ENCODE peak calls at places on chromosomes 13 and 19, in five cellular contexts. One of them, this sample, is unnamed.

GRCh38 chr19:44718441-44719261 is 19.7 kb downstream of the CEACAM16 start:
- DNase-seq in fibroblast of the aortic adventitia: peak
- DNase-seq in uterus: peak
- DNase-seq in right atrium auricular region: peak
- DNase-seq in PC-3: peak
- DNase-seq in this sample: no peak

GRCh38 chr19:2747349-2747748 is 7.5 kb upstream of the SLC39A3 start:
- DNase-seq in fibroblast of the aortic adventitia: no peak
- DNase-seq in uterus: no peak
- DNase-seq in right atrium auricular region: no peak
- DNase-seq in PC-3: no peak
- DNase-seq in this sample: no peak

GRCh38 chr13:31722684-31723083 is 16.6 kb upstream of the RXFP2 start:
- DNase-seq in fibroblast of the aortic adventitia: peak
- DNase-seq in uterus: no peak
- DNase-seq in right atrium auricular region: no peak
- DNase-seq in PC-3: no peak
- DNase-seq in this sample: no peak

GRCh38 chr13:51420681-51421476 is 32.0 kb downstream of the INTS6 start:
- DNase-seq in fibroblast of the aortic adventitia: no peak
- DNase-seq in uterus: no peak
- DNase-seq in right atrium auricular region: no peak
- DNase-seq in PC-3: no peak
- DNase-seq in this sample: no peak

GRCh38 chr19:6233051-6233826 is 46.5 kb downstream of the MLLT1 start:
- DNase-seq in fibroblast of the aortic adventitia: peak
- DNase-seq in uterus: peak
- DNase-seq in right atrium auricular region: peak
- DNase-seq in PC-3: no peak
- DNase-seq in this sample: no peak

GRCh38 chr13:111853766-111854165 is 213.2 kb upstream of the SOX1 start:
- DNase-seq in fibroblast of the aortic adventitia: no peak
- DNase-seq in uterus: no peak
- DNase-seq in right atrium auricular region: peak
- DNase-seq in PC-3: no peak
- DNase-seq in this sample: peak

GRCh38 chr19:52992109-52993004 is 21.4 kb upstream of the ERVV-1 start:
- DNase-seq in fibroblast of the aortic adventitia: peak
- DNase-seq in uterus: peak
- DNase-seq in right atrium auricular region: no peak
- DNase-seq in PC-3: no peak
- DNase-seq in this sample: no peak

GRCh38 chr13:23480324-23480723 is 46.8 kb upstream of the SACS start:
- DNase-seq in fibroblast of the aortic adventitia: no peak
- DNase-seq in uterus: no peak
- DNase-seq in right atrium auricular region: no peak
- DNase-seq in PC-3: no peak
- DNase-seq in this sample: no peak

GRCh38 chr13:49563513-49563912 is 21.8 kb downstream of the RCBTB1 start:
- DNase-seq in fibroblast of the aortic adventitia: peak
- DNase-seq in uterus: no peak
- DNase-seq in right atrium auricular region: no peak
- DNase-seq in PC-3: no peak
- DNase-seq in this sample: peak

GRCh38 chr19:38003427-38004099 is 96.6 kb downstream of the SIPA1L3 start:
- DNase-seq in fibroblast of the aortic adventitia: peak
- DNase-seq in uterus: peak
- DNase-seq in right atrium auricular region: peak
- DNase-seq in PC-3: peak
- DNase-seq in this sample: peak

DNA sequence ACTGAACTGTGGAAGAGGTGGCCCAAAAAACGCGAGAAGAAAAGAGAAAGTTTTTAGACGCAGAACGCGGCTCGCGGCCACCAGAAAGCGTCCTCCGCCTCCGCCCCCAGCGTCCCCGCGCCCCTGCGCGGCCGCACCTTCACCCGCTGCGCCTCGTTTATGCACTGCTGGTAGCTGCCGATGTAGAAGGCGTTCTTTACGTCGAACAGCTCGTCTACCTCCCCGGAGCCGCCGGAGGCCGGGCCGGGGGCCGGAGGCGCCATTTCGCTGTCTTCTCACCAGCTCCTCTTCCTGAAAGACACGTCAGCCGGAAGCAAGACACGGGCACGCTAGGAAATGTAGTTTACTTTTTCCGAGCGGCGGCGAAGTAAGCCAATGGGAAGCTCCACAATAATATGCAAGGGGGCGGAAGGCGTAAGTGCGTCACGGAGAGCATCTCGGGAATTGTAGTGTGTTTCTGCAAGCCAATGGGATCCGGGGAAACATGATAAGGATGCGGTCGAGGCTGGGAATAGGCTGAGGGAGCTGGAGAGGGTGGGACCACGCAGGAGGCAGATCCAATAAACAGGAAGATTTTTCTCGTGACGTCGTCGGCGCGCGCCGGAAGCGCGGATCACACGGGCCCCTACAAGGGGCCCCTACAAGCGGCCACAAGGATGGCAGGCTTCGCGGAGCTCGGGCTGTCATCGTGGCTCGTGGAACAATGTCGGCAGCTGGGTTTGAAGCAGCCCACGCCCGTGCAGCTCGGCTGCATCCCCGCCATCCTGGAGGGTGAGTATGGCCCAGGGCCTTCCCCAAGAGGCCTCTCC is at the start of the genes COPE and DDX49:
- DNase-seq in fibroblast of the aortic adventitia: peak
- DNase-seq in uterus: peak
- DNase-seq in right atrium auricular region: peak
- DNase-seq in PC-3: peak
- DNase-seq in this sample: peak
- TF ChIP-seq CTCF in fibroblast of the aortic adventitia: no peak
- TF ChIP-seq CTCF in uterus: no peak
- TF ChIP-seq CTCF in right atrium auricular region: peak
- TF ChIP-seq CTCF in PC-3: no peak
- TF ChIP-seq CTCF in this sample: no peak

DNA sequence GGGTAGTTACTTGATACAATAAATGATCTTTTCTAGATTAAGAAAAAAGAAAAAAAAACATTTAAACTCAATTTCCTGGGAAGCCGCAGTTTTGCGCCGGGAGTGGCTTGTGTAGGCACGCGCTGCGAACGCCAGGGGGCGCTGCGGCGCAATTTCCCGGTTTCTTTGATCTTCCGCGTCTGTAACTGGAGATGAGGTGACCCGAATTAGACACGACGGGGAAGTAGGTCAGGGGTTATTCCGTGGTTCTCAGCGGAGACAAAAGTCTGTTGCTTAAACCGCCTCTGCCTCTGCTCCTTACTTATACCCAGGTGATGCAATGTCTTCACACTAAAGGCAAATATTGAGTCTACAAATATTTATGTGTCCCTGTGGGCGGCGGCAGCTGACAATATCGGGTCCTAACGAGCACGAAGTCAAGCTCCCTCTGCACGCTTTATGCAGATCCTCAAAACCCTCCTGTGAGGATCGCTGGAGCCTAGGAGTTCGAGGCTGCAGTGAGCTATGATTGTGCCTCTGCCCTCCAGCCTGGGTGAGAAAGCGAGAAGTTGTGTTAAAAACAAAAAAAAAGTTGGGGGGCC is 15.2 kb downstream of the STXBP2 start:
- DNase-seq in fibroblast of the aortic adventitia: peak
- DNase-seq in uterus: peak
- DNase-seq in right atrium auricular region: peak
- DNase-seq in PC-3: peak
- DNase-seq in this sample: no peak
- H3K4me3 ChIP-seq in fibroblast of the aortic adventitia: peak
- H3K4me3 ChIP-seq in uterus: no peak
- H3K4me3 ChIP-seq in right atrium auricular region: peak
- H3K4me3 ChIP-seq in PC-3: peak
- H3K4me3 ChIP-seq in this sample: peak

GRCh38 chr19:49862411-49863253 is 4.7 kb downstream of the PNKP start:
- DNase-seq in fibroblast of the aortic adventitia: no peak
- DNase-seq in uterus: peak
- DNase-seq in right atrium auricular region: no peak
- DNase-seq in PC-3: no peak
- DNase-seq in this sample: no peak
- TF ChIP-seq CTCF in fibroblast of the aortic adventitia: peak
- TF ChIP-seq CTCF in uterus: no peak
- TF ChIP-seq CTCF in right atrium auricular region: no peak
- TF ChIP-seq CTCF in PC-3: peak
- TF ChIP-seq CTCF in this sample: peak

DNA sequence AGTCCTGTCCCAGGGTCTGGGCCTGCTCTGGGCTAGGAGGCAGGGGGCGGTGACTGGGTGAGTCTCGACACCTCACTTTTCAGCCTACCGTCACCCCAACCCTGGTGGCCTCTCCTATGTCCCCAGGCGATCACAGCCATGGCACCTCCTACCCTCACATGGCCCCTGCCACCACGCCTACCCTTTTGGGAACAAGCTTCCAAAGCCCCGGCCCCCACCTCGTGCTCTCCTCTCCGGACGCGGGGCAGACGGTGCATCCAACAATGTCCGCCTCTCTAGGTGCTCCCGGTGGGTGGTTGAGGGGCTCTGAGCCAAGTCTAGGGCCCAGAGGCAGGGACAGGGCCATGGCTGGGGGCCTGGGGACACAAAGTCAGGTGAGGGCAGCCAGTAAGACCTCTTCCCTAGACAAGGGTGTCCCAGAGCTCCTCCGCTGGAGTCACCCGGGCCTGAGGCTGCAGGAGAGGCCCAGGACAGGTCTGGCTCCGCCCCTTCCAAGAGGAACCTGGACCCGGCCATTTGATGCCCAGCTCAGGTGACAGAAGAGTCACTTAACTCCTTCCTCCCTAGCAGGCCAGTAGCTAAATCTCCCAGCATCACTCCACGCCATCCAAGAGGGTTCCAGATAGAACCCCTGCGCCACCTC is at the start of gene SYNE4:
- DNase-seq in fibroblast of the aortic adventitia: no peak
- DNase-seq in uterus: no peak
- DNase-seq in right atrium auricular region: no peak
- DNase-seq in PC-3: peak
- DNase-seq in this sample: no peak
- H3K4me3 ChIP-seq in fibroblast of the aortic adventitia: peak
- H3K4me3 ChIP-seq in uterus: peak
- H3K4me3 ChIP-seq in right atrium auricular region: peak
- H3K4me3 ChIP-seq in PC-3: peak
- H3K4me3 ChIP-seq in this sample: peak

GRCh38 chr19:33399081-33399744 is 25.7 kb downstream of the CEBPG start:
- DNase-seq in fibroblast of the aortic adventitia: no peak
- DNase-seq in uterus: no peak
- DNase-seq in right atrium auricular region: no peak
- DNase-seq in PC-3: no peak
- DNase-seq in this sample: no peak

GRCh38 chr19:33398361-33399060 is 25.0 kb downstream of the CEBPG start:
- DNase-seq in fibroblast of the aortic adventitia: no peak
- DNase-seq in uterus: no peak
- DNase-seq in right atrium auricular region: no peak
- DNase-seq in PC-3: no peak
- DNase-seq in this sample: no peak

GRCh38 chr19:33396701-33397535 is 23.4 kb downstream of the CEBPG start:
- DNase-seq in fibroblast of the aortic adventitia: no peak
- DNase-seq in uterus: peak
- DNase-seq in right atrium auricular region: no peak
- DNase-seq in PC-3: no peak
- DNase-seq in this sample: no peak

GRCh38 chr19:33395561-33396550 is 22.3 kb downstream of the CEBPG start:
- DNase-seq in fibroblast of the aortic adventitia: peak
- DNase-seq in uterus: peak
- DNase-seq in right atrium auricular region: no peak
- DNase-seq in PC-3: no peak
- DNase-seq in this sample: no peak

GRCh38 chr19:33397536-33398360 is 24.2 kb downstream of the CEBPG start:
- DNase-seq in fibroblast of the aortic adventitia: no peak
- DNase-seq in uterus: no peak
- DNase-seq in right atrium auricular region: no peak
- DNase-seq in PC-3: no peak
- DNase-seq in this sample: no peak
- TF ChIP-seq CTCF in fibroblast of the aortic adventitia: peak
- TF ChIP-seq CTCF in uterus: no peak
- TF ChIP-seq CTCF in right atrium auricular region: peak
- TF ChIP-seq CTCF in PC-3: no peak
- TF ChIP-seq CTCF in this sample: peak

GRCh38 chr19:7867092-7867844 is 6.9 kb downstream of the PRR36 start:
- DNase-seq in fibroblast of the aortic adventitia: no peak
- DNase-seq in uterus: no peak
- DNase-seq in right atrium auricular region: no peak
- DNase-seq in PC-3: no peak
- DNase-seq in this sample: no peak

GRCh38 chr19:7869910-7870511 is 4.2 kb downstream of the PRR36 start:
- DNase-seq in fibroblast of the aortic adventitia: peak
- DNase-seq in uterus: peak
- DNase-seq in right atrium auricular region: no peak
- DNase-seq in PC-3: peak
- DNase-seq in this sample: no peak

GRCh38 chr19:7869453-7869909 is 4.7 kb downstream of the PRR36 start:
- DNase-seq in fibroblast of the aortic adventitia: peak
- DNase-seq in uterus: peak
- DNase-seq in right atrium auricular region: no peak
- DNase-seq in PC-3: peak
- DNase-seq in this sample: no peak

GRCh38 chr19:7868326-7868670 is 5.9 kb downstream of the PRR36 start:
- DNase-seq in fibroblast of the aortic adventitia: no peak
- DNase-seq in uterus: no peak
- DNase-seq in right atrium auricular region: no peak
- DNase-seq in PC-3: peak
- DNase-seq in this sample: no peak

GRCh38 chr19:7868671-7869452 is 5.3 kb downstream of the PRR36 start:
- DNase-seq in fibroblast of the aortic adventitia: peak
- DNase-seq in uterus: peak
- DNase-seq in right atrium auricular region: no peak
- DNase-seq in PC-3: peak
- DNase-seq in this sample: no peak
- H3K4me3 ChIP-seq in fibroblast of the aortic adventitia: peak
- H3K4me3 ChIP-seq in uterus: peak
- H3K4me3 ChIP-seq in right atrium auricular region: peak
- H3K4me3 ChIP-seq in PC-3: peak
- H3K4me3 ChIP-seq in this sample: peak

DNA sequence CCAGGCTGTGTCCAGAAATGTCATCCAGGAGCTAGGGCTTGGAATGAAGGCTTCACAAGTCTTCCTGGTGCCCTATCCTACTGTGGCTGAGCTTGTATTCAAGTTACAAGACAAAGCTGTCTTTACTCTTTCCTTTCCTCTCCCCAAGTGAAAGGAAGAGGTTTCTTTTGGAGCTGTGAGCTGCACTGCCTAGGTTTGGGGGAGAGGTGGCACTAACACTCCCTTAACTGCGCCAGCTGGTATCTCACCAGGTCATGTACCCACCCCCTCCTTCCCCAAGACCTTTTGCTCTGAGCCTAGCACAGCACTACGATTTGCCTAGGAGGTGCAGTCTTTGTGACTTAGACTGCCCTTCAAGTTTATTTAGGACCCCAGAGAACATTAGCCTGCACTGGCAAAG is 2053.6 kb upstream of the PRR20A start:
- DNase-seq in fibroblast of the aortic adventitia: no peak
- DNase-seq in uterus: no peak
- DNase-seq in right atrium auricular region: no peak
- DNase-seq in PC-3: no peak
- DNase-seq in this sample: no peak
- TF ChIP-seq CTCF in fibroblast of the aortic adventitia: no peak
- TF ChIP-seq CTCF in uterus: no peak
- TF ChIP-seq CTCF in right atrium auricular region: no peak
- TF ChIP-seq CTCF in PC-3: no peak
- TF ChIP-seq CTCF in this sample: no peak